ENCODE peak calls at places on chromosomes 11 and 22, in four cellular contexts. N is activated CD8-positive, alpha-beta memory T cell treated with anti-CD3 and anti-CD28 coated beads, Interleukin-2, amount 10 ng/mL, durations not matched to agents 7 days and 5 days; H is chondrocyte; S is CD4-positive, CD25-positive, alpha-beta regulatory T cell. B is an unnamed sample.

GRCh38 chr11:12060385-12060980 is 49.9 kb upstream of the MICAL2 start:
- DNase-seq in N (peak; percentile 31), H (no peak), S (no peak), B (no peak)

GRCh38 chr22:47164514-47165337 is 402.3 kb downstream of the TBC1D22A start:
- DNase-seq in N (no peak), H (peak; percentile 75), S (no peak), B (peak; percentile 61)

GRCh38 chr11:120674537-120674936 is 163.0 kb downstream of the GRIK4 start:
- DNase-seq in N (no peak), H (no peak), S (no peak), B (no peak)

GRCh38 chr11:57568330-57568766 is 876 bp upstream of the UBE2L6 start:
- DNase-seq in H (no peak), S (peak; percentile 74), N (peak; percentile 91), B (no peak)

GRCh38 chr22:30680998-30681770 is 13.5 kb upstream of the OSBP2 start:
- DNase-seq in S (no peak), N (no peak), H (no peak), B (no peak)

GRCh38 chr22:38755155-38755910 is 465 bp downstream of the SUN2 start:
- DNase-seq in H (no peak), S (peak; percentile 52), N (peak; percentile 77), B (peak; percentile 99)

GRCh38 chr22:45064313-45065268 is 54.8 kb upstream of the PHF21B start:
- DNase-seq in H (no peak), N (peak; percentile 68), S (no peak), B (no peak)

GRCh38 chr22:44901301-44901700 is 108.5 kb downstream of the PHF21B start:
- DNase-seq in S (no peak), N (no peak), H (no peak), B (no peak)

GRCh38 chr11:65541093-65542010 is 16.5 kb downstream of the SCYL1 start:
- DNase-seq in S (no peak), N (no peak), H (no peak), B (no peak)

GRCh38 chr11:61699737-61700160 is 19.6 kb downstream of the DAGLA start:
- DNase-seq in H (no peak), S (no peak), N (no peak), B (no peak)

GRCh38 chr22:45429921-45430775 is 16.7 kb downstream of the RIBC2 start:
- DNase-seq in S (no peak), H (peak; percentile 78), N (no peak), B (peak; percentile 77)

GRCh38 chr22:43996981-43997265 is 27.2 kb upstream of the PARVB start:
- DNase-seq in H (no peak), N (no peak), S (no peak), B (no peak)

GRCh38 chr11:128501576-128502549 is 85.5 kb downstream of the ETS1 start:
- DNase-seq in H (no peak), S (no peak), N (no peak), B (no peak)

GRCh38 chr11:128470081-128470480 is 117.3 kb downstream of the ETS1 start:
- DNase-seq in N (no peak), S (peak; percentile 62), H (no peak), B (no peak)

GRCh38 chr11:19728436-19728835 is 15.8 kb downstream of the NAV2 start:
- DNase-seq in N (no peak), H (no peak), S (no peak), B (no peak)

GRCh38 chr11:17640493-17641164 is 78.7 kb upstream of the MYOD1 start:
- DNase-seq in H (peak; percentile 92), S (no peak), N (no peak), B (no peak)

GRCh38 chr22:36405671-36406070 is 17.9 kb upstream of the MYH9 start:
- DNase-seq in S (peak; percentile 11), N (peak; percentile 86), H (no peak), B (no peak)

GRCh38 chr11:86167499-86168161 is 76.9 kb upstream of the EED start:
- DNase-seq in N (no peak), S (no peak), H (no peak), B (no peak)

GRCh38 chr11:105357146-105357545 is 217.6 kb upstream of the CARD18 start:
- DNase-seq in N (no peak), H (no peak), S (no peak), B (no peak)

GRCh38 chr22:30210235-30210831 is 36.2 kb downstream of the LIF start:
- DNase-seq in S (no peak), N (no peak), H (peak; percentile 60), B (peak; percentile 65)

GRCh38 chr22:39972656-39973055 is 12.5 kb downstream of the TMA7B start:
- DNase-seq in N (no peak), H (no peak), S (no peak), B (no peak)

GRCh38 chr11:86672007-86672621 is at the start of gene ME3:
- DNase-seq in S (no peak), N (peak; percentile 55), H (peak; percentile 94), B (peak; percentile 89)

GRCh38 chr22:49976439-49977175 is 16.0 kb downstream of the PIM3 start:
- DNase-seq in N (peak; percentile 58), H (peak; percentile 17), S (peak; percentile 18), B (peak; percentile 16)